ENCODE peak calls at places on chromosome 10, in six cellular contexts. One of them, this sample, is unnamed.

GRCh38 chr10:131174651-131175540 is 136.6 kb downstream of the TCERG1L start:
- DNase-seq in prostate gland: no peak
- DNase-seq in spleen: peak
- DNase-seq in stomach: peak
- DNase-seq in HepG2: no peak
- DNase-seq in Panc1: no peak
- DNase-seq in this sample: no peak

GRCh38 chr10:1403508-1404230 is 333.7 kb downstream of the ADARB2 start:
- DNase-seq in Panc1: no peak
- DNase-seq in HepG2: no peak
- DNase-seq in stomach: peak
- DNase-seq in spleen: peak
- DNase-seq in prostate gland: no peak
- DNase-seq in this sample: no peak

GRCh38 chr10:90175161-90175681 is 473.8 kb downstream of the KIF20B start:
- DNase-seq in prostate gland: no peak
- DNase-seq in Panc1: no peak
- DNase-seq in spleen: no peak
- DNase-seq in stomach: no peak
- DNase-seq in HepG2: no peak
- DNase-seq in this sample: no peak

GRCh38 chr10:108597657-108598319 is 1325.5 kb downstream of the XPNPEP1 start:
- DNase-seq in spleen: no peak
- DNase-seq in prostate gland: no peak
- DNase-seq in stomach: no peak
- DNase-seq in Panc1: no peak
- DNase-seq in HepG2: peak
- DNase-seq in this sample: no peak

GRCh38 chr10:100791254-100792058 is 46.1 kb downstream of the PAX2 start:
- DNase-seq in Panc1: no peak
- DNase-seq in prostate gland: peak
- DNase-seq in stomach: no peak
- DNase-seq in spleen: no peak
- DNase-seq in HepG2: no peak
- DNase-seq in this sample: no peak

GRCh38 chr10:124678566-124679240 is 65.5 kb downstream of the FAM53B start:
- DNase-seq in Panc1: no peak
- DNase-seq in spleen: no peak
- DNase-seq in stomach: no peak
- DNase-seq in prostate gland: no peak
- DNase-seq in HepG2: no peak
- DNase-seq in this sample: no peak

GRCh38 chr10:17046989-17047388 is 82.6 kb downstream of the CUBN start:
- DNase-seq in stomach: no peak
- DNase-seq in HepG2: no peak
- DNase-seq in spleen: no peak
- DNase-seq in prostate gland: no peak
- DNase-seq in Panc1: no peak
- DNase-seq in this sample: no peak

GRCh38 chr10:123331438-123331837 is 177.2 kb downstream of the BUB3 start:
- DNase-seq in Panc1: peak
- DNase-seq in prostate gland: no peak
- DNase-seq in HepG2: peak
- DNase-seq in stomach: no peak
- DNase-seq in spleen: no peak
- DNase-seq in this sample: no peak

GRCh38 chr10:23095966-23096813 is 811 bp downstream of the MSRB2 start:
- DNase-seq in spleen: peak
- DNase-seq in prostate gland: peak
- DNase-seq in HepG2: peak
- DNase-seq in Panc1: no peak
- DNase-seq in stomach: peak
- DNase-seq in this sample: no peak

GRCh38 chr10:84012831-84013458 is 126.4 kb upstream of the GHITM start:
- DNase-seq in spleen: no peak
- DNase-seq in Panc1: no peak
- DNase-seq in prostate gland: no peak
- DNase-seq in HepG2: no peak
- DNase-seq in stomach: no peak
- DNase-seq in this sample: no peak
- TF ChIP-seq POLR2AphosphoS5 in spleen: no peak
- TF ChIP-seq POLR2AphosphoS5 in Panc1: no peak
- TF ChIP-seq POLR2AphosphoS5 in prostate gland: no peak
- TF ChIP-seq POLR2AphosphoS5 in HepG2: no peak
- TF ChIP-seq POLR2AphosphoS5 in stomach: no peak
- TF ChIP-seq POLR2AphosphoS5 in this sample: no peak

GRCh38 chr10:26714816-26715487 is 17.5 kb downstream of the PDSS1 start:
- DNase-seq in spleen: no peak
- DNase-seq in prostate gland: no peak
- DNase-seq in Panc1: no peak
- DNase-seq in stomach: no peak
- DNase-seq in HepG2: peak
- DNase-seq in this sample: no peak
- H3K4me3 ChIP-seq in spleen: no peak
- H3K4me3 ChIP-seq in prostate gland: no peak
- H3K4me3 ChIP-seq in Panc1: no peak
- H3K4me3 ChIP-seq in stomach: no peak
- H3K4me3 ChIP-seq in HepG2: no peak
- H3K4me3 ChIP-seq in this sample: no peak

DNA sequence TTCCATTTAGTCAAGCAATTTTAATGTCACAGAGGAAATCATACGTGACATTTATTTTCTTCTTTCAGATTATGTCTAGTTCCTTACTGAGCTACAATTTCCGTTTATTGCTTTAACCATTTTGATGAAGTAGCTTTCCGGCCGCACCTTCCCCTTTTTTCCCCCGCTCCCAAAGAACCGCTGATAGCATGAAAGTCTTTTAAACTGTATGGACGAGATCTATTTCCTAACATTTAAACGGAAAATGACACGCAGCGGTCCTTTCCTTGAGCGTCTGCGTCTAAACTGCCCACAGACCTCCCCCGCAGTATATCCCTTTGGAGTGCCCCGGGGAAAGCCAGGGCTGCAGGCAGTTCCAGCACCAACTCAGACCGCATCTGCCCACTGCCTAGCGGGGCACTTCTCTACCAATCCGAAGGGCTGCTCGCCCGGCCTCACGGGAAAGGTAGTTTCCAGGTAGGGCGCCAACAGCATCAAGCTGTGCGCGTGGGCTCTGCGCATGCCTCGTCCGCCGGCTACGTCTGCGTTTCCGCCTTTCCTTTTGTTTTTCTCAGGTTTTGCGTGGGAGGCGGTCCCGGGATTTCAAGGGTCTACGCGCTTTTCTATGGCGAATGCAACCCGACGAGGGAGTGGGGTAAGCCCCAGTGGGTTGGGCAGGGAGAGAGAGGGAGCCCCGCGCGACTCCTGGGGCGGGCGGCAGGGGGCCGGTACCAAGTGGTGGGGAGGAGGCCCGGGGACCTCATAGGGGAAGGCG is at the start of gene ZNF33A:
- DNase-seq in prostate gland: peak
- DNase-seq in stomach: peak
- DNase-seq in HepG2: peak
- DNase-seq in spleen: peak
- DNase-seq in Panc1: peak
- DNase-seq in this sample: peak
- TF ChIP-seq POLR2AphosphoS5 in prostate gland: peak
- TF ChIP-seq POLR2AphosphoS5 in stomach: peak
- TF ChIP-seq POLR2AphosphoS5 in HepG2: peak
- TF ChIP-seq POLR2AphosphoS5 in spleen: no peak
- TF ChIP-seq POLR2AphosphoS5 in Panc1: peak
- TF ChIP-seq POLR2AphosphoS5 in this sample: no peak

DNA sequence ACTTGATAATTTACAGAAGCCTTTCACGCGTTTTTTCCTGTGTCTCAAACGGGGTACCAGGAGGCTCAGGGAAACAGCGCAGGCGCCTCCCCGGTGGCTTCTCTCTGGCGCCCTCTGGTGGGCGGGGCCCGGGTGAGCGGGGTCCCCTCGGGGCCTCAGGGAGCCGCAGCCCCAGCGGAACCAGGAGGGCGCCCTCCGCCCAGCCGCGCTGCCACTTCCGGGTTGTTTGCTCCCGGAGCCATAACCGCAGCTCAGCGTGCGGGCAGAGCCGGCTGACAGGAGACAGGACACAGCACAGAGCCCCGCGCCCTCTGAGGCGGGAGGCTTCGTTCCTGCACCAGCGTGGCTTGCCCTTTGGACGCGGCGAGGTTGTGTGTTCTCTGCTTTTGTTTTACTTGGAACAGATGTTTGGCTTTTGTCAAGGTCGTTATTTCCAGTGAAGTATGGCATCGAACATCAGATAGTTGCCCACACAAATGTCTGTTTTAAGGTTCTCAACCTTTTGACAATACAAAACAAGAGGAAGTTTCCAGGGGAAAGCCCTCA is 6.9 kb upstream of the CYP2E1 start:
- DNase-seq in spleen: peak
- DNase-seq in Panc1: peak
- DNase-seq in HepG2: peak
- DNase-seq in prostate gland: peak
- DNase-seq in stomach: peak
- DNase-seq in this sample: no peak
- H3K4me3 ChIP-seq in spleen: peak
- H3K4me3 ChIP-seq in Panc1: peak
- H3K4me3 ChIP-seq in HepG2: peak
- H3K4me3 ChIP-seq in prostate gland: peak
- H3K4me3 ChIP-seq in stomach: peak
- H3K4me3 ChIP-seq in this sample: peak

DNA sequence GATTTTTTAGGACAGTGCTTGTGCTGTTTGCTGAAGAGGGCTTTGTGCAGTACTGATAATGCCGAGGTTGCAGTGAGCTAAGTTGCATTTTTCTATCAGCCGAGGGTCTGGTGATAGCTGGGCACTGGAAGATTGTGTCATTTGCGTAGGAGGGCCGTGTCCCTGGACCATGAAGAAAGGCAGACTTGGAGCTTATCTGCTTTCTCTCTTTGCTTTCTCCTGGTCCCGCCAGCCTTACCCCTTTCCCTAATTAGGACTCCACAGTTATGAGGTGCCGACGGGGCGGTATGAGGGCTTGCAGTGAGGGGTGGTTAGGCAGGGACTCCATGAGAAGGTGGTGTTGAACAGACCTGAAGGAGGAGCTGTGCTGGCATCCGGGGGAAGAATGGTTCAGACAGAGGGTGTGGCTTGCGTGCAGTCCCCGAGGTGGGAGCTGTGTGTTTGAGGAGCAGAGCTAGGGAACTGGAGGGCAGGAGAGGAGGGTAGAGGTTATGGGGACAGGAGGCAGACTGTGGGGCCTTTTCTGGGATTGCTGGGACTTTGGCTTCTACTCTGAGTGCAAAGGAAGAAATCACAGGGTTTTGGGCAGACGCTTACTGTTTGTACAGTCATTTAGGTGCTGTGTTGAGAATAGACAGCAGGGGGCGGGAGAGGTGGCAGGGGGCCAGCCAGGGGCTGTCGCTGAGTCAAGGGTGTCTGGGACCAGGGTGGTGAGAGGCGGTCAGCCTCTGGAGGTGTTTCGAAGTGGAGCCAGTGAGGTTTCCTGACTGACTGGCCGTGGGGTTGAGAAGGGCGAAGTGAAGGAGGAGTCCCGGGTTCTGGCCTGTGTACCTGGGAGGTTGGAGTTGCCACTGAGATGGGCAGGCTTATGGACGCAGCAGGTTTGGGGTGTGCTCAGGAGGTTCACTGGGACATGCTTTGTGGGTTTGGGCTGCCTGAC is 43.4 kb downstream of the PRF1 start:
- DNase-seq in HepG2: peak
- DNase-seq in prostate gland: no peak
- DNase-seq in Panc1: no peak
- DNase-seq in stomach: peak
- DNase-seq in spleen: peak
- DNase-seq in this sample: no peak
- TF ChIP-seq POLR2AphosphoS5 in HepG2: no peak
- TF ChIP-seq POLR2AphosphoS5 in prostate gland: no peak
- TF ChIP-seq POLR2AphosphoS5 in Panc1: no peak
- TF ChIP-seq POLR2AphosphoS5 in stomach: no peak
- TF ChIP-seq POLR2AphosphoS5 in spleen: no peak
- TF ChIP-seq POLR2AphosphoS5 in this sample: no peak

GRCh38 chr10:30783939-30784500 is 154.5 kb upstream of the LYZL2 start:
- DNase-seq in spleen: peak
- DNase-seq in prostate gland: peak
- DNase-seq in Panc1: peak
- DNase-seq in HepG2: peak
- DNase-seq in stomach: peak
- DNase-seq in this sample: peak
- H3K4me3 ChIP-seq in spleen: peak
- H3K4me3 ChIP-seq in prostate gland: peak
- H3K4me3 ChIP-seq in Panc1: no peak
- H3K4me3 ChIP-seq in HepG2: no peak
- H3K4me3 ChIP-seq in stomach: peak
- H3K4me3 ChIP-seq in this sample: peak

DNA sequence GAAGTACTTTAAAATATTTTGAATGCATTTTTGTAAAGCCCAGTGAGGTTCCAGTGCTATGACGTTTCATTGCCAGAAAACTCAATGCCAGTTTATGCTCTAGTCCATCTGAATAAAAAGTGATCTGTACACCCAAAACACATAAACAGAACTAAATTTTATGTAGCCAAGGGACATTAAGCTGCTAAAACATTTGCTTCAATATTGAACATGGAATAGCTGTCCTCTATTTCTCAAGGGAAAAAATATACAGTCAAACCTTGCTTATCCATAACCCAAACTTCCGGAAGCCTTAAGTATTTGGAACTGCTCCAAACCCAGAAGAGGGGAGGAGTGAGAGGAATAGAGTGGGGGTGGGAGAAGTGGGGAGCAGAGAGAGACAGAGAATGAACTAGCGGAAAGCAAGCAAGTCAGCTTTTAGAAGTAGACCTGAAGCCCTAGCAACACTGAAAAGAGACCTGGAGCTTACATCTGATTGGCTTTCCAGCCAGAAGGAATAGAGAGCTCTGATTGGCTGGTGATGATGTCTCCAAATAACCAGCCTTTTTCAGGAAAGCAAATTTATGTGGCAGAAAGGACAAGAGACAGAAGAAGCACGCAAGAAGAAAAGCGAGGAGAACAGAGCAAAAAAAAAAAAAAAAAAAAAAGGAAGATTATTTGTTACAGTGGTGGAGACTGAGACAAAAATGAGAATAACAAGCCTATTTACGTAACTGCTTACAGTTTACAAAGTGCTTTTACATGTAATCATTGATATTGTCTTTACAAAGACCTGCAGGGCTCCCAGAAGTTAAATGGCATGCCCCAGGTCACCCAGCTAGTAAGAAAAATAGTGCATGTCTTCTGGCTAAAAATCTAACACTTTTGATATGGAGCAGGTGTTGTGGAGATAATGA is 196.0 kb downstream of the RNLS start:
- DNase-seq in stomach: no peak
- DNase-seq in prostate gland: no peak
- DNase-seq in spleen: no peak
- DNase-seq in HepG2: peak
- DNase-seq in Panc1: no peak
- DNase-seq in this sample: peak
- TF ChIP-seq POLR2AphosphoS5 in stomach: no peak
- TF ChIP-seq POLR2AphosphoS5 in prostate gland: no peak
- TF ChIP-seq POLR2AphosphoS5 in spleen: no peak
- TF ChIP-seq POLR2AphosphoS5 in HepG2: no peak
- TF ChIP-seq POLR2AphosphoS5 in Panc1: no peak
- TF ChIP-seq POLR2AphosphoS5 in this sample: no peak

This sample was measured in SK-N-MC.